ENCODE peak calls at places on chromosomes 5 and 9, in four cellular contexts. One of them, this sample, is unnamed.

GRCh38 chr9:107639426-107639825 is 149.9 kb upstream of the KLF4 start:
- DNase-seq in mammary epithelial cell: no peak
- DNase-seq in tibial artery: no peak
- DNase-seq in adrenal gland: no peak
- DNase-seq in this sample: no peak

GRCh38 chr5:38640012-38640395 is 83.6 kb upstream of the LIFR start:
- DNase-seq in mammary epithelial cell: no peak
- DNase-seq in tibial artery: no peak
- DNase-seq in adrenal gland: no peak
- DNase-seq in this sample: no peak

GRCh38 chr5:171418982-171419662 is at the start of gene FGF18:
- DNase-seq in mammary epithelial cell: peak; percentile 56
- DNase-seq in tibial artery: peak; percentile 74
- DNase-seq in adrenal gland: peak; percentile 16
- DNase-seq in this sample: peak; percentile 53

GRCh38 chr9:85703398-85703797 is 38.4 kb downstream of the AGTPBP1 start:
- DNase-seq in mammary epithelial cell: peak; percentile 19
- DNase-seq in tibial artery: no peak
- DNase-seq in adrenal gland: no peak
- DNase-seq in this sample: no peak

GRCh38 chr9:11356101-11356500 is 743.3 kb upstream of the PTPRD start:
- DNase-seq in mammary epithelial cell: no peak
- DNase-seq in tibial artery: no peak
- DNase-seq in adrenal gland: no peak
- DNase-seq in this sample: no peak

GRCh38 chr5:3361811-3362605 is 233.6 kb upstream of the IRX1 start:
- DNase-seq in mammary epithelial cell: no peak
- DNase-seq in tibial artery: no peak
- DNase-seq in adrenal gland: no peak
- DNase-seq in this sample: no peak

GRCh38 chr5:66209350-66209749 is 65.2 kb downstream of the SREK1 start:
- DNase-seq in mammary epithelial cell: peak; percentile 93
- DNase-seq in tibial artery: no peak
- DNase-seq in adrenal gland: no peak
- DNase-seq in this sample: peak; percentile 11

GRCh38 chr5:173789031-173789920 is 98.9 kb upstream of the CPEB4 start:
- DNase-seq in mammary epithelial cell: peak; percentile 87
- DNase-seq in tibial artery: peak; percentile 59
- DNase-seq in adrenal gland: peak; percentile 88
- DNase-seq in this sample: peak; percentile 93

GRCh38 chr9:136808075-136808780 is 480 bp downstream of the RABL6 start:
- DNase-seq in mammary epithelial cell: no peak
- DNase-seq in tibial artery: no peak
- DNase-seq in adrenal gland: peak; percentile 40
- DNase-seq in this sample: peak; percentile 17

GRCh38 chr9:108911820-108912219 is 22.1 kb downstream of the ELP1 start:
- DNase-seq in mammary epithelial cell: no peak
- DNase-seq in tibial artery: no peak
- DNase-seq in adrenal gland: no peak
- DNase-seq in this sample: no peak

GRCh38 chr5:146633273-146633672 is 117.3 kb upstream of the GPR151 start:
- DNase-seq in mammary epithelial cell: no peak
- DNase-seq in tibial artery: no peak
- DNase-seq in adrenal gland: no peak
- DNase-seq in this sample: no peak

GRCh38 chr9:132589148-132590036 is 7.0 kb downstream of the BARHL1 start:
- DNase-seq in mammary epithelial cell: no peak
- DNase-seq in tibial artery: no peak
- DNase-seq in adrenal gland: no peak
- DNase-seq in this sample: no peak

GRCh38 chr9:132588098-132588497 is 5.7 kb downstream of the BARHL1 start:
- DNase-seq in mammary epithelial cell: no peak
- DNase-seq in tibial artery: no peak
- DNase-seq in adrenal gland: no peak
- DNase-seq in this sample: no peak

GRCh38 chr9:132590037-132590317 is 7.6 kb downstream of the BARHL1 start:
- DNase-seq in mammary epithelial cell: no peak
- DNase-seq in tibial artery: no peak
- DNase-seq in adrenal gland: no peak
- DNase-seq in this sample: no peak

GRCh38 chr9:132587484-132587858 is 5.1 kb downstream of the BARHL1 start:
- DNase-seq in mammary epithelial cell: no peak
- DNase-seq in tibial artery: no peak
- DNase-seq in adrenal gland: no peak
- DNase-seq in this sample: no peak

GRCh38 chr9:132588501-132589147 is 6.2 kb downstream of the BARHL1 start:
- DNase-seq in mammary epithelial cell: no peak
- DNase-seq in tibial artery: no peak
- DNase-seq in adrenal gland: no peak
- DNase-seq in this sample: no peak
- H3K27me3 ChIP-seq in mammary epithelial cell: peaks cover 46% of the 10 kb centered on the region
- H3K27me3 ChIP-seq in tibial artery: peaks cover 87% of the 10 kb centered on the region
- H3K27me3 ChIP-seq in adrenal gland: peaks cover 77% of the 10 kb centered on the region
- H3K27me3 ChIP-seq in this sample: peaks cover 64% of the 10 kb centered on the region

GRCh38 chr5:177122566-177122965 is 11.0 kb upstream of the NSD1 start:
- DNase-seq in mammary epithelial cell: no peak
- DNase-seq in tibial artery: no peak
- DNase-seq in adrenal gland: no peak
- DNase-seq in this sample: no peak

GRCh38 chr5:177113566-177114424 is 19.8 kb upstream of the NSD1 start:
- DNase-seq in mammary epithelial cell: peak; percentile 45
- DNase-seq in tibial artery: peak; percentile 83
- DNase-seq in adrenal gland: peak; percentile 80
- DNase-seq in this sample: peak; percentile 78

GRCh38 chr5:177116631-177117373 is 16.8 kb upstream of the NSD1 start:
- DNase-seq in mammary epithelial cell: peak; percentile 40
- DNase-seq in tibial artery: peak; percentile 92
- DNase-seq in adrenal gland: peak; percentile 87
- DNase-seq in this sample: peak; percentile 83

GRCh38 chr5:177112589-177113220 is 20.9 kb upstream of the NSD1 start:
- DNase-seq in mammary epithelial cell: no peak
- DNase-seq in tibial artery: no peak
- DNase-seq in adrenal gland: no peak
- DNase-seq in this sample: no peak

GRCh38 chr5:177117441-177118045 is 16.0 kb upstream of the NSD1 start:
- DNase-seq in mammary epithelial cell: no peak
- DNase-seq in tibial artery: no peak
- DNase-seq in adrenal gland: no peak
- DNase-seq in this sample: no peak
- H3K4me3 ChIP-seq in mammary epithelial cell: no peak overlapping the region
- H3K4me3 ChIP-seq in tibial artery: peak overlapping the region; percentile 53
- H3K4me3 ChIP-seq in adrenal gland: no peak overlapping the region
- H3K4me3 ChIP-seq in this sample: no peak overlapping the region

DNA sequence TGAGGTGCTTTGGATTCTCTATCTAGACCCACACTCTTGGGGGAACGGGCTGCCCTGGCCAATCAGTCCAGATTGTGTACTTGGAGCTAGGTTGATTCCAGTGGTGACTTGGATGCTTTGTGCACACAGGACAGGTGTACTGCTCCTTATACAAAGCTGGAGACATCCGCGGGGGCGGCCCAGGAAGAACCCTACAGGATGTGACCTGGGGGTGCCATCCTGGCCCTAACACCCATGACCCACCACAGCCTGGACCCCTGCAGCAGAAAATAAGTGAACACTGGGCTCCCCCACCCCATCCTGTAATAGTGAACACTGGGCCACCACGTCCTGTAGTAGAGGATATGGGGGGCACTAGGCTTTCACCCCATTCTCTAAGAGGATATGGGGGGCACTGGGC is 12.1 kb upstream of the PLEKHG4B start:
- DNase-seq in mammary epithelial cell: no peak
- DNase-seq in tibial artery: no peak
- DNase-seq in adrenal gland: no peak
- DNase-seq in this sample: no peak
- H3K27me3 ChIP-seq in mammary epithelial cell: peaks cover 10% of the 10 kb centered on the region
- H3K27me3 ChIP-seq in tibial artery: peaks cover 38% of the 10 kb centered on the region
- H3K27me3 ChIP-seq in adrenal gland: no peaks in the 10 kb centered on the region
- H3K27me3 ChIP-seq in this sample: peaks cover 6% of the 10 kb centered on the region

GRCh38 chr5:102795546-102795945 is 40.4 kb downstream of the PAM start:
- DNase-seq in mammary epithelial cell: no peak
- DNase-seq in tibial artery: no peak
- DNase-seq in adrenal gland: no peak
- DNase-seq in this sample: no peak
- H3K4me3 ChIP-seq in mammary epithelial cell: no peak overlapping the region
- H3K4me3 ChIP-seq in tibial artery: no peak overlapping the region
- H3K4me3 ChIP-seq in adrenal gland: no peak overlapping the region
- H3K4me3 ChIP-seq in this sample: no peak overlapping the region

DNA sequence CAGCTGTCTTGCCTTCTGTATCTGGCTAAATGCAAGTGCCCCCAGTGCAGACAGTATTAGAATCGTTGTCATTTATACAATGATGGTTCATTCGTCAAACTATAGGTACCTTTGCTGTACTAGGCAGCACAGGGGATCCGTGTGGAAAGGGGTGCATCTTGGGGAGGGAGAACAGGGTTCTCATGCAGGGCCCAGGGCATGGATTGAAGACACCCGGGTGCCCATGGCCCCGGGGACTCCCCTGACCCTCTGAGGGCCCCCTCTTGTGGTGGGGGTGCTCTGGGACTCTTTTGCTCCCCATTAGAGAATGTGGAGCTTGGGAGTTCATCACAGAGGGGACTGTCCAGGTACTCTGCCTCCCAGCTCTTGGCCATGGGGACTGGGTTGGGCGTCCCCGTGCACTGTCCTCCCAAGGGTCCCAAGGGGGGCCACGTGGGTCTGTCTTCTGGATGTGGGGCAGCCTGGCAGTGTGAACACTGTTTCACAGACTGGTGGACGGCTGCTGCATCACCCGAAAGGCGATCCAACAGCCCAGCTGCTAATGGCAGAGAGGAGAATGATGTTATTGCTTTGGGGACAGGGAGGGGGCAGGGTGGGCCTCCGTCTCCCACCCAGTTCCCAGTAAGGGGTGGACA is 36.9 kb upstream of the RXRA start:
- DNase-seq in mammary epithelial cell: no peak
- DNase-seq in tibial artery: no peak
- DNase-seq in adrenal gland: no peak
- DNase-seq in this sample: no peak
- H3K27me3 ChIP-seq in mammary epithelial cell: no peaks in the 10 kb centered on the region
- H3K27me3 ChIP-seq in tibial artery: peaks cover 53% of the 10 kb centered on the region
- H3K27me3 ChIP-seq in adrenal gland: no peaks in the 10 kb centered on the region
- H3K27me3 ChIP-seq in this sample: no peaks in the 10 kb centered on the region

GRCh38 chr5:156327306-156327705 is 342 bp downstream of the SGCD start:
- DNase-seq in mammary epithelial cell: no peak
- DNase-seq in tibial artery: no peak
- DNase-seq in adrenal gland: no peak
- DNase-seq in this sample: no peak
- H3K4me3 ChIP-seq in mammary epithelial cell: no peak overlapping the region
- H3K4me3 ChIP-seq in tibial artery: peak overlapping the region; percentile 57
- H3K4me3 ChIP-seq in adrenal gland: no peak overlapping the region
- H3K4me3 ChIP-seq in this sample: no peak overlapping the region